ENCODE peak calls at places on chromosomes 16 and 17, in seven cellular contexts. One of them, this sample, is unnamed.

GRCh38 chr16:29820730-29821662 is 734 bp downstream of the MVP start:
- DNase-seq in mesothelial cell of epicardium: no peak
- DNase-seq in cardiac muscle cell: no peak
- DNase-seq in choroid plexus epithelial cell: peak
- DNase-seq in body of pancreas: peak
- DNase-seq in neural progenitor cell: no peak
- DNase-seq in BJ: no peak
- DNase-seq in this sample: no peak

GRCh38 chr16:15777533-15778203 is 79.2 kb downstream of the MYH11 start:
- DNase-seq in cardiac muscle cell: peak
- DNase-seq in mesothelial cell of epicardium: no peak
- DNase-seq in body of pancreas: peak
- DNase-seq in choroid plexus epithelial cell: peak
- DNase-seq in neural progenitor cell: peak
- DNase-seq in BJ: no peak
- DNase-seq in this sample: peak

GRCh38 chr16:56610609-56611111 is 2.3 kb downstream of the MT2A start:
- DNase-seq in mesothelial cell of epicardium: no peak
- DNase-seq in choroid plexus epithelial cell: peak
- DNase-seq in body of pancreas: no peak
- DNase-seq in BJ: no peak
- DNase-seq in cardiac muscle cell: peak
- DNase-seq in neural progenitor cell: no peak
- DNase-seq in this sample: no peak

GRCh38 chr17:79940381-79941087 is 95.1 kb downstream of the TBC1D16 start:
- DNase-seq in mesothelial cell of epicardium: no peak
- DNase-seq in BJ: no peak
- DNase-seq in neural progenitor cell: no peak
- DNase-seq in body of pancreas: peak
- DNase-seq in choroid plexus epithelial cell: no peak
- DNase-seq in cardiac muscle cell: no peak
- DNase-seq in this sample: no peak

GRCh38 chr17:75295220-75296158 is 6.3 kb upstream of the SLC25A19 start:
- DNase-seq in neural progenitor cell: no peak
- DNase-seq in choroid plexus epithelial cell: no peak
- DNase-seq in BJ: no peak
- DNase-seq in mesothelial cell of epicardium: no peak
- DNase-seq in cardiac muscle cell: no peak
- DNase-seq in body of pancreas: no peak
- DNase-seq in this sample: no peak

GRCh38 chr16:84765606-84766580 is 53.9 kb upstream of the CRISPLD2 start:
- DNase-seq in choroid plexus epithelial cell: no peak
- DNase-seq in cardiac muscle cell: no peak
- DNase-seq in neural progenitor cell: no peak
- DNase-seq in BJ: no peak
- DNase-seq in mesothelial cell of epicardium: no peak
- DNase-seq in body of pancreas: no peak
- DNase-seq in this sample: no peak

GRCh38 chr17:72613411-72614292 is 478.8 kb downstream of the SLC39A11 start:
- DNase-seq in neural progenitor cell: no peak
- DNase-seq in BJ: no peak
- DNase-seq in cardiac muscle cell: peak
- DNase-seq in body of pancreas: no peak
- DNase-seq in choroid plexus epithelial cell: peak
- DNase-seq in mesothelial cell of epicardium: no peak
- DNase-seq in this sample: no peak

GRCh38 chr17:57537524-57538410 is 207.3 kb downstream of the CCDC182 start:
- DNase-seq in neural progenitor cell: peak
- DNase-seq in BJ: no peak
- DNase-seq in mesothelial cell of epicardium: no peak
- DNase-seq in cardiac muscle cell: peak
- DNase-seq in choroid plexus epithelial cell: no peak
- DNase-seq in body of pancreas: no peak
- DNase-seq in this sample: no peak

GRCh38 chr16:56425439-56425832 is at the start of gene AMFR:
- DNase-seq in cardiac muscle cell: peak
- DNase-seq in mesothelial cell of epicardium: peak
- DNase-seq in BJ: peak
- DNase-seq in neural progenitor cell: peak
- DNase-seq in choroid plexus epithelial cell: peak
- DNase-seq in body of pancreas: peak
- DNase-seq in this sample: no peak

GRCh38 chr17:14157822-14158221 is 78.8 kb downstream of the CDRT15 start:
- DNase-seq in choroid plexus epithelial cell: no peak
- DNase-seq in mesothelial cell of epicardium: no peak
- DNase-seq in body of pancreas: no peak
- DNase-seq in BJ: no peak
- DNase-seq in cardiac muscle cell: no peak
- DNase-seq in neural progenitor cell: no peak
- DNase-seq in this sample: no peak

GRCh38 chr17:63181856-63182255 is 215.8 kb downstream of the TANC2 start:
- DNase-seq in BJ: no peak
- DNase-seq in mesothelial cell of epicardium: no peak
- DNase-seq in choroid plexus epithelial cell: no peak
- DNase-seq in body of pancreas: no peak
- DNase-seq in cardiac muscle cell: no peak
- DNase-seq in neural progenitor cell: no peak
- DNase-seq in this sample: no peak

GRCh38 chr16:52584354-52584840 is 37.5 kb upstream of the TOX3 start:
- DNase-seq in body of pancreas: no peak
- DNase-seq in choroid plexus epithelial cell: no peak
- DNase-seq in cardiac muscle cell: no peak
- DNase-seq in neural progenitor cell: no peak
- DNase-seq in BJ: no peak
- DNase-seq in mesothelial cell of epicardium: no peak
- DNase-seq in this sample: peak

GRCh38 chr17:10585529-10585928 is 36.1 kb upstream of the MYH2 start:
- DNase-seq in mesothelial cell of epicardium: no peak
- DNase-seq in choroid plexus epithelial cell: no peak
- DNase-seq in BJ: no peak
- DNase-seq in cardiac muscle cell: peak
- DNase-seq in neural progenitor cell: no peak
- DNase-seq in body of pancreas: no peak
- DNase-seq in this sample: no peak

GRCh38 chr17:37761065-37761464 is 16.2 kb upstream of the HNF1B start:
- DNase-seq in body of pancreas: no peak
- DNase-seq in BJ: no peak
- DNase-seq in mesothelial cell of epicardium: no peak
- DNase-seq in choroid plexus epithelial cell: no peak
- DNase-seq in cardiac muscle cell: no peak
- DNase-seq in neural progenitor cell: no peak
- DNase-seq in this sample: no peak

GRCh38 chr17:48542114-48542955 is 2.6 kb downstream of the HOXB2 start:
- DNase-seq in neural progenitor cell: peak
- DNase-seq in mesothelial cell of epicardium: no peak
- DNase-seq in cardiac muscle cell: peak
- DNase-seq in body of pancreas: no peak
- DNase-seq in BJ: no peak
- DNase-seq in choroid plexus epithelial cell: no peak
- DNase-seq in this sample: no peak

GRCh38 chr17:41334385-41334784 is 16.2 kb downstream of the KRT33A start:
- DNase-seq in cardiac muscle cell: no peak
- DNase-seq in mesothelial cell of epicardium: no peak
- DNase-seq in choroid plexus epithelial cell: no peak
- DNase-seq in neural progenitor cell: no peak
- DNase-seq in BJ: no peak
- DNase-seq in body of pancreas: no peak
- DNase-seq in this sample: no peak

GRCh38 chr17:65841116-65841515 is 279.7 kb upstream of the AXIN2 start:
- DNase-seq in choroid plexus epithelial cell: no peak
- DNase-seq in neural progenitor cell: no peak
- DNase-seq in BJ: no peak
- DNase-seq in body of pancreas: no peak
- DNase-seq in mesothelial cell of epicardium: no peak
- DNase-seq in cardiac muscle cell: no peak
- DNase-seq in this sample: no peak

GRCh38 chr17:65418622-65419021 is 142.8 kb downstream of the AXIN2 start:
- DNase-seq in BJ: no peak
- DNase-seq in neural progenitor cell: no peak
- DNase-seq in cardiac muscle cell: no peak
- DNase-seq in body of pancreas: no peak
- DNase-seq in mesothelial cell of epicardium: no peak
- DNase-seq in choroid plexus epithelial cell: no peak
- DNase-seq in this sample: no peak

GRCh38 chr17:37485938-37486570 is 3.6 kb upstream of the DUSP14 start:
- DNase-seq in choroid plexus epithelial cell: peak
- DNase-seq in mesothelial cell of epicardium: no peak
- DNase-seq in BJ: no peak
- DNase-seq in neural progenitor cell: no peak
- DNase-seq in body of pancreas: no peak
- DNase-seq in cardiac muscle cell: no peak
- DNase-seq in this sample: no peak

GRCh38 chr17:60901806-60902205 is 224.2 kb downstream of the BCAS3 start:
- DNase-seq in mesothelial cell of epicardium: no peak
- DNase-seq in body of pancreas: no peak
- DNase-seq in BJ: peak
- DNase-seq in cardiac muscle cell: peak
- DNase-seq in choroid plexus epithelial cell: peak
- DNase-seq in neural progenitor cell: no peak
- DNase-seq in this sample: no peak

GRCh38 chr16:56389554-56389953 is 35.8 kb downstream of the AMFR start:
- DNase-seq in body of pancreas: no peak
- DNase-seq in BJ: peak
- DNase-seq in cardiac muscle cell: peak
- DNase-seq in choroid plexus epithelial cell: peak
- DNase-seq in mesothelial cell of epicardium: no peak
- DNase-seq in neural progenitor cell: no peak
- DNase-seq in this sample: no peak

GRCh38 chr17:11922634-11923033 is 74.6 kb downstream of the ZNF18 start:
- DNase-seq in body of pancreas: no peak
- DNase-seq in choroid plexus epithelial cell: no peak
- DNase-seq in BJ: no peak
- DNase-seq in neural progenitor cell: no peak
- DNase-seq in cardiac muscle cell: no peak
- DNase-seq in mesothelial cell of epicardium: no peak
- DNase-seq in this sample: no peak
- TF ChIP-seq CTCF in body of pancreas: no peak
- TF ChIP-seq CTCF in choroid plexus epithelial cell: no peak
- TF ChIP-seq CTCF in BJ: no peak
- TF ChIP-seq CTCF in neural progenitor cell: no peak
- TF ChIP-seq CTCF in cardiac muscle cell: no peak
- TF ChIP-seq CTCF in mesothelial cell of epicardium: no peak
- TF ChIP-seq CTCF in this sample: no peak

DNA sequence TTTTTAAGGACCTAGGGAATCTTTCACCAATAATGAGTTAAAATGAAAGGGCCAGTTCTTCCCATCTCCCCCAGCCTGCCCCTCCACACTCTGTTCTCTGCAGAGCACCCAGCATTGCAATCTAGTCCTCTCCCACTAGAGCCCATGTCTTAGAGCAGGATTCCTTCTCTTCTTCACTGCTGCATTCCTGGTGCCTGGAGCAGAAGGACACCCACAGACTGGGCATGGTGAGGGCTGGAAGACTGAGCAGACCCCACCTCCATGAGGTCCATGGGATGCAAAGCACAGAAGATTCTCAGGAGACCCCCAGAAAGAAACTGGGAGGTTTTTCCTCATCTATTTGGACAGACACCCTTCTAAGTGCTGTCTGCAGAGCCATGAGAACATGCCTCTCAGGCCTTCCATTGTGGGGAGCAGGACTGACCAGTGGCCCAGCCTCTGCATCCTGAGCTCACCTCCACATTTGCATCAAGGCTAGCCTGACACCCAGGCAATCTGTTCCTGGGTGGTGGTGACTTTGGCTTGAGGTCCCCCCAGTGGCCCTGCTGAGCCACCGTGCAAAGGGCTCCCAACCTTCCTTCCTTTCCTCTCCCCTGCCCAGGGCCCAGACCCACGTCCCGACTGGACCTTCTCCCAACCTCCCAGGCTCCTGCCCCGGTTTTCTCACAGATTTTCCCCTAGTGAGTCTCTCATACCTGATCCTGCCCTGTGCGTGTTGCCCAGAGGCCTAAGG is 74.2 kb upstream of the ZNF469 start:
- DNase-seq in neural progenitor cell: no peak
- DNase-seq in body of pancreas: no peak
- DNase-seq in choroid plexus epithelial cell: no peak
- DNase-seq in mesothelial cell of epicardium: no peak
- DNase-seq in cardiac muscle cell: no peak
- DNase-seq in BJ: no peak
- DNase-seq in this sample: no peak
- TF ChIP-seq CTCF in neural progenitor cell: no peak
- TF ChIP-seq CTCF in body of pancreas: no peak
- TF ChIP-seq CTCF in choroid plexus epithelial cell: no peak
- TF ChIP-seq CTCF in mesothelial cell of epicardium: no peak
- TF ChIP-seq CTCF in cardiac muscle cell: no peak
- TF ChIP-seq CTCF in BJ: no peak
- TF ChIP-seq CTCF in this sample: no peak

GRCh38 chr16:48906076-48906475 is 296.1 kb upstream of the N4BP1 start:
- DNase-seq in BJ: no peak
- DNase-seq in body of pancreas: no peak
- DNase-seq in choroid plexus epithelial cell: no peak
- DNase-seq in cardiac muscle cell: no peak
- DNase-seq in mesothelial cell of epicardium: no peak
- DNase-seq in neural progenitor cell: peak
- DNase-seq in this sample: no peak

GRCh38 chr16:48904333-48904732 is 294.4 kb upstream of the N4BP1 start:
- DNase-seq in mesothelial cell of epicardium: no peak
- DNase-seq in BJ: no peak
- DNase-seq in body of pancreas: no peak
- DNase-seq in neural progenitor cell: no peak
- DNase-seq in choroid plexus epithelial cell: no peak
- DNase-seq in cardiac muscle cell: no peak
- DNase-seq in this sample: no peak

GRCh38 chr16:48905632-48906031 is 295.7 kb upstream of the N4BP1 start:
- DNase-seq in cardiac muscle cell: no peak
- DNase-seq in mesothelial cell of epicardium: no peak
- DNase-seq in BJ: no peak
- DNase-seq in choroid plexus epithelial cell: no peak
- DNase-seq in neural progenitor cell: no peak
- DNase-seq in body of pancreas: no peak
- DNase-seq in this sample: no peak

GRCh38 chr16:48901712-48902374 is 291.9 kb upstream of the N4BP1 start:
- DNase-seq in cardiac muscle cell: no peak
- DNase-seq in BJ: no peak
- DNase-seq in body of pancreas: no peak
- DNase-seq in choroid plexus epithelial cell: no peak
- DNase-seq in mesothelial cell of epicardium: no peak
- DNase-seq in neural progenitor cell: peak
- DNase-seq in this sample: no peak

DNA sequence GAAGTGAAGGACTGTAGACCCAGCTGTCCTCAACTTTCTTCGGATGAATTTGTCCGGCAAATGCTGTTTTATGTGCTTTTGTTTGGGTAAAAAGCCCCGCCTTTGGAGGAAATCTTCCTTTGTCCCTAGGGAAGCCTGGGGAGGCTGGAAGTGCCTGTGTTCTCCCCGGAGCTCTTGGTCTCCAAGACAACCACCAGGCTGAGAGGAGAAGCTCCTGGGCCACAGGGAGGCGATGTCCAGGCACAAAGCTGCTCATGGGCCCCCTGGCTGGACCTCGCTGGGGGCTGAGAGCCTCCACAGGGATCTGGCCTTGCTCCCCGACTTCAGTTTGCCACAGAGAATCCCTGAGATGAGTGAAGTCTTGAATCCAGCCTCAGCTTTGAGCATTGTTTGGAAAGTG is 293.1 kb upstream of the N4BP1 start:
- DNase-seq in choroid plexus epithelial cell: no peak
- DNase-seq in mesothelial cell of epicardium: no peak
- DNase-seq in cardiac muscle cell: no peak
- DNase-seq in body of pancreas: no peak
- DNase-seq in BJ: no peak
- DNase-seq in neural progenitor cell: peak
- DNase-seq in this sample: no peak
- TF ChIP-seq CTCF in choroid plexus epithelial cell: no peak
- TF ChIP-seq CTCF in mesothelial cell of epicardium: no peak
- TF ChIP-seq CTCF in cardiac muscle cell: no peak
- TF ChIP-seq CTCF in body of pancreas: no peak
- TF ChIP-seq CTCF in BJ: no peak
- TF ChIP-seq CTCF in neural progenitor cell: peak
- TF ChIP-seq CTCF in this sample: no peak

GRCh38 chr16:2005646-2006045 is 4.0 kb downstream of the ZNF598 start:
- DNase-seq in BJ: no peak
- DNase-seq in neural progenitor cell: no peak
- DNase-seq in body of pancreas: peak
- DNase-seq in cardiac muscle cell: no peak
- DNase-seq in mesothelial cell of epicardium: no peak
- DNase-seq in choroid plexus epithelial cell: no peak
- DNase-seq in this sample: no peak
- TF ChIP-seq CTCF in BJ: no peak
- TF ChIP-seq CTCF in neural progenitor cell: no peak
- TF ChIP-seq CTCF in body of pancreas: no peak
- TF ChIP-seq CTCF in cardiac muscle cell: no peak
- TF ChIP-seq CTCF in mesothelial cell of epicardium: no peak
- TF ChIP-seq CTCF in choroid plexus epithelial cell: no peak
- TF ChIP-seq CTCF in this sample: peak

This sample was measured in D721Med.